ENCODE peak calls at places on chromosomes 7 and 10, in seven cellular contexts. One of them, this sample, is unnamed.

GRCh38 chr10:133168617-133169031 is 8.6 kb downstream of the KNDC1 start:
- DNase-seq in cardiac muscle cell: no peak
- DNase-seq in IMR-90: no peak
- DNase-seq in Calu3: no peak
- DNase-seq in foreskin fibroblast: no peak
- DNase-seq in AG10803: no peak
- DNase-seq in glutamatergic neuron: no peak
- DNase-seq in this sample: no peak

GRCh38 chr10:34962866-34963265 is 127.3 kb downstream of the CUL2 start:
- DNase-seq in cardiac muscle cell: no peak
- DNase-seq in IMR-90: no peak
- DNase-seq in Calu3: no peak
- DNase-seq in foreskin fibroblast: no peak
- DNase-seq in AG10803: peak; percentile 15
- DNase-seq in glutamatergic neuron: no peak
- DNase-seq in this sample: no peak

GRCh38 chr10:14822879-14823755 is 14.7 kb downstream of the CDNF start:
- DNase-seq in cardiac muscle cell: peak; percentile 69
- DNase-seq in IMR-90: peak; percentile 59
- DNase-seq in Calu3: peak; percentile 49
- DNase-seq in foreskin fibroblast: peak; percentile 45
- DNase-seq in AG10803: peak; percentile 49
- DNase-seq in glutamatergic neuron: peak; percentile 23
- DNase-seq in this sample: peak; percentile 55

GRCh38 chr7:106309352-106309751 is 24.6 kb upstream of the NAMPT start:
- DNase-seq in cardiac muscle cell: no peak
- DNase-seq in IMR-90: no peak
- DNase-seq in Calu3: no peak
- DNase-seq in foreskin fibroblast: peak; percentile 21
- DNase-seq in AG10803: no peak
- DNase-seq in glutamatergic neuron: no peak
- DNase-seq in this sample: no peak

GRCh38 chr7:157714166-157715070 is 377.6 kb downstream of the DNAJB6 start:
- DNase-seq in cardiac muscle cell: no peak
- DNase-seq in IMR-90: no peak
- DNase-seq in Calu3: no peak
- DNase-seq in foreskin fibroblast: no peak
- DNase-seq in AG10803: no peak
- DNase-seq in glutamatergic neuron: no peak
- DNase-seq in this sample: no peak

GRCh38 chr7:75616421-75617167 is 122.1 kb downstream of the HIP1 start:
- DNase-seq in cardiac muscle cell: no peak
- DNase-seq in IMR-90: no peak
- DNase-seq in Calu3: no peak
- DNase-seq in foreskin fibroblast: no peak
- DNase-seq in AG10803: no peak
- DNase-seq in glutamatergic neuron: no peak
- DNase-seq in this sample: no peak

GRCh38 chr7:90916319-90916718 is 320.2 kb downstream of the CDK14 start:
- DNase-seq in cardiac muscle cell: no peak
- DNase-seq in IMR-90: no peak
- DNase-seq in Calu3: no peak
- DNase-seq in foreskin fibroblast: no peak
- DNase-seq in AG10803: no peak
- DNase-seq in glutamatergic neuron: no peak
- DNase-seq in this sample: no peak

GRCh38 chr10:11434323-11434722 is 177.1 kb downstream of the USP6NL start:
- DNase-seq in cardiac muscle cell: no peak
- DNase-seq in IMR-90: no peak
- DNase-seq in Calu3: no peak
- DNase-seq in foreskin fibroblast: no peak
- DNase-seq in AG10803: no peak
- DNase-seq in glutamatergic neuron: no peak
- DNase-seq in this sample: peak; percentile 5

GRCh38 chr10:94194256-94194655 is 168.5 kb downstream of the NOC3L start:
- DNase-seq in cardiac muscle cell: peak; percentile 42
- DNase-seq in IMR-90: peak; percentile 57
- DNase-seq in Calu3: no peak
- DNase-seq in foreskin fibroblast: peak; percentile 71
- DNase-seq in AG10803: peak; percentile 81
- DNase-seq in glutamatergic neuron: no peak
- DNase-seq in this sample: peak; percentile 42

GRCh38 chr7:25235471-25235870 is 7.2 kb upstream of the NPVF start:
- DNase-seq in cardiac muscle cell: no peak
- DNase-seq in IMR-90: no peak
- DNase-seq in Calu3: no peak
- DNase-seq in foreskin fibroblast: no peak
- DNase-seq in AG10803: no peak
- DNase-seq in glutamatergic neuron: no peak
- DNase-seq in this sample: no peak
- TF ChIP-seq CTCF in cardiac muscle cell: no peak
- TF ChIP-seq CTCF in IMR-90: no peak
- TF ChIP-seq CTCF in Calu3: no peak
- TF ChIP-seq CTCF in foreskin fibroblast: no peak
- TF ChIP-seq CTCF in AG10803: no peak
- TF ChIP-seq CTCF in glutamatergic neuron: no peak
- TF ChIP-seq CTCF in this sample: no peak

DNA sequence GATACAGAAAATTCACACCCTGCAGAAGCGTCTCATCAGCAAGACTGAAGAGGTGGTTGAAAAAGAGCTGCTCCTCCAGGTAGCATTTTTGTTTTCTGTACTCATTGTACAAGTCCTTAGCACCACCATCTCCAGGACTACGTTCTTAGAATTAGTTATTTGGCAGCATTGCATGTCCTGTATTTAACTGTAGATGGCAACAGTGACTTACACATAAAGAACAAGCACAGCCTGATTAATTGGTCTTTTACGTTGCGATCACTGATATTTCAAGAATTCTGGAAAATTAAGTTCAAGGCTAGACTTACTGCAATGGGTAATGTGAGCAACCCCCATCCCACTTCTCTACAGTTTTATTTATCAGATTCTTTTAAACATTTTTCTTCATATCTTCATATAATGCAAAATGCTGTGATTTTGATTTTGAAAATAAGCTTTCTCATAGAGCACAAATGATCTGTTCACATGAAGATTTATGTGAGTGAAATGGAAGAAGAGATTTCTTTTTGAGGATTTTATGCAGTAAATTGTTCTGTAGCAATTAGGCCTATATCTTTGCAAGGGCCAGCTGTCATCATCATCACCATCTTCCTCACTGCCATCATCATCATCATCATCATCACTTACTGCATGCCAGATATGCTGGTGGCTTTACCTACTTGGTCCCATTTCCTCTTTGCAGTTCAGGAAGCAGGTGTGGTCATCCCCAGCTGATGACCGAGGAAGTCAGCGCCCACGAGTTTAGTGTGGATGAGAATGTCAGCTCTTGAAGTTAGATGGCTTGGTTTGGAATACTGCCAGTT is 53.3 kb downstream of the CFAP58 start:
- DNase-seq in cardiac muscle cell: peak; percentile 67
- DNase-seq in IMR-90: peak; percentile 50
- DNase-seq in Calu3: no peak
- DNase-seq in foreskin fibroblast: peak; percentile 34
- DNase-seq in AG10803: peak; percentile 64
- DNase-seq in glutamatergic neuron: no peak
- DNase-seq in this sample: peak; percentile 66
- TF ChIP-seq CTCF in cardiac muscle cell: peak; percentile 56
- TF ChIP-seq CTCF in IMR-90: peak; percentile 55
- TF ChIP-seq CTCF in Calu3: no peak
- TF ChIP-seq CTCF in foreskin fibroblast: peak; percentile 71
- TF ChIP-seq CTCF in AG10803: peak; percentile 81
- TF ChIP-seq CTCF in glutamatergic neuron: peak; percentile 26
- TF ChIP-seq CTCF in this sample: peak; percentile 57

GRCh38 chr7:44080686-44081265 is 1.6 kb downstream of the POLM start:
- DNase-seq in cardiac muscle cell: no peak
- DNase-seq in IMR-90: no peak
- DNase-seq in Calu3: no peak
- DNase-seq in foreskin fibroblast: no peak
- DNase-seq in AG10803: no peak
- DNase-seq in glutamatergic neuron: no peak
- DNase-seq in this sample: no peak

GRCh38 chr7:44078521-44078920 is 3.8 kb downstream of the POLM start:
- DNase-seq in cardiac muscle cell: no peak
- DNase-seq in IMR-90: no peak
- DNase-seq in Calu3: no peak
- DNase-seq in foreskin fibroblast: no peak
- DNase-seq in AG10803: no peak
- DNase-seq in glutamatergic neuron: no peak
- DNase-seq in this sample: no peak

GRCh38 chr7:44079221-44080021 is 2.9 kb downstream of the POLM start:
- DNase-seq in cardiac muscle cell: no peak
- DNase-seq in IMR-90: no peak
- DNase-seq in Calu3: no peak
- DNase-seq in foreskin fibroblast: no peak
- DNase-seq in AG10803: no peak
- DNase-seq in glutamatergic neuron: peak; percentile 6
- DNase-seq in this sample: no peak

GRCh38 chr7:44081266-44081748 is 1.0 kb downstream of the POLM start:
- DNase-seq in cardiac muscle cell: no peak
- DNase-seq in IMR-90: no peak
- DNase-seq in Calu3: no peak
- DNase-seq in foreskin fibroblast: no peak
- DNase-seq in AG10803: no peak
- DNase-seq in glutamatergic neuron: no peak
- DNase-seq in this sample: no peak

DNA sequence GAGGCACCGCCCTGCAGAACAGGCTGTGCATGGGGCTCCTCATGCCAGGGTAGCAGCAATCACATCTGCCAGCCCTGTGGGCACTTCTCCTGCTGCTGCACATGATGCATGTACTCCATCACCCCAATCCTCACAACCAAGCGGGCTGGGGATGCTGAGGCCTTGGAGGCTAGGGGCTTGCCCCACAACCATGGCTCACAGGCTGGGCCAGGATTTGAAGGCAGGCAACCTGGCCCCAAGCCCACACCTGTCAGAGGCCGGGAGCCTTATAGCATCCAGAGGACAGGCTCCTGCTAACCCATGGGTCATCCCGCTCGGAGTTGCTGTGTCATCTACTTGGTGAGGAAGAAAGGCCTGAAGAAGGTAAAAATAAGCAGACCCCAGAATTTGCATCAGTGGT is 2.2 kb downstream of the POLM start:
- DNase-seq in cardiac muscle cell: no peak
- DNase-seq in IMR-90: no peak
- DNase-seq in Calu3: no peak
- DNase-seq in foreskin fibroblast: no peak
- DNase-seq in AG10803: no peak
- DNase-seq in glutamatergic neuron: no peak
- DNase-seq in this sample: no peak
- TF ChIP-seq CTCF in cardiac muscle cell: no peak
- TF ChIP-seq CTCF in IMR-90: no peak
- TF ChIP-seq CTCF in Calu3: no peak
- TF ChIP-seq CTCF in foreskin fibroblast: no peak
- TF ChIP-seq CTCF in AG10803: no peak
- TF ChIP-seq CTCF in glutamatergic neuron: no peak
- TF ChIP-seq CTCF in this sample: no peak

GRCh38 chr7:85185355-85186082 is 1.3 kb downstream of the SEMA3D start:
- DNase-seq in cardiac muscle cell: peak; percentile 71
- DNase-seq in IMR-90: peak; percentile 61
- DNase-seq in Calu3: peak; percentile 24
- DNase-seq in foreskin fibroblast: peak; percentile 74
- DNase-seq in AG10803: peak; percentile 65
- DNase-seq in glutamatergic neuron: peak; percentile 63
- DNase-seq in this sample: peak; percentile 75
- TF ChIP-seq CTCF in cardiac muscle cell: peak; percentile 19
- TF ChIP-seq CTCF in IMR-90: peak; percentile 41
- TF ChIP-seq CTCF in Calu3: no peak
- TF ChIP-seq CTCF in foreskin fibroblast: peak; percentile 46
- TF ChIP-seq CTCF in AG10803: peak; percentile 44
- TF ChIP-seq CTCF in glutamatergic neuron: no peak
- TF ChIP-seq CTCF in this sample: peak; percentile 24

GRCh38 chr7:73615886-73616285 is 8.4 kb downstream of the MLXIPL start:
- DNase-seq in cardiac muscle cell: peak; percentile 32
- DNase-seq in IMR-90: peak; percentile 20
- DNase-seq in Calu3: no peak
- DNase-seq in foreskin fibroblast: no peak
- DNase-seq in AG10803: peak; percentile 26
- DNase-seq in glutamatergic neuron: no peak
- DNase-seq in this sample: peak; percentile 24

GRCh38 chr7:73613954-73614735 is 10.2 kb downstream of the MLXIPL start:
- DNase-seq in cardiac muscle cell: no peak
- DNase-seq in IMR-90: no peak
- DNase-seq in Calu3: no peak
- DNase-seq in foreskin fibroblast: no peak
- DNase-seq in AG10803: no peak
- DNase-seq in glutamatergic neuron: no peak
- DNase-seq in this sample: no peak

GRCh38 chr7:73610105-73610504 is 14.2 kb downstream of the MLXIPL start:
- DNase-seq in cardiac muscle cell: no peak
- DNase-seq in IMR-90: no peak
- DNase-seq in Calu3: no peak
- DNase-seq in foreskin fibroblast: no peak
- DNase-seq in AG10803: no peak
- DNase-seq in glutamatergic neuron: no peak
- DNase-seq in this sample: no peak

GRCh38 chr7:73611017-73611555 is 13.2 kb downstream of the MLXIPL start:
- DNase-seq in cardiac muscle cell: no peak
- DNase-seq in IMR-90: no peak
- DNase-seq in Calu3: no peak
- DNase-seq in foreskin fibroblast: no peak
- DNase-seq in AG10803: no peak
- DNase-seq in glutamatergic neuron: no peak
- DNase-seq in this sample: no peak

GRCh38 chr7:73612598-73613269 is 11.6 kb downstream of the MLXIPL start:
- DNase-seq in cardiac muscle cell: peak; percentile 48
- DNase-seq in IMR-90: peak; percentile 29
- DNase-seq in Calu3: peak; percentile 34
- DNase-seq in foreskin fibroblast: no peak
- DNase-seq in AG10803: peak; percentile 21
- DNase-seq in glutamatergic neuron: no peak
- DNase-seq in this sample: peak; percentile 54
- TF ChIP-seq CTCF in cardiac muscle cell: peak; percentile 26
- TF ChIP-seq CTCF in IMR-90: peak; percentile 44
- TF ChIP-seq CTCF in Calu3: no peak
- TF ChIP-seq CTCF in foreskin fibroblast: no peak
- TF ChIP-seq CTCF in AG10803: no peak
- TF ChIP-seq CTCF in glutamatergic neuron: no peak
- TF ChIP-seq CTCF in this sample: peak; percentile 27

This sample was measured in fibroblast of pulmonary artery.